ENCODE peak calls at places on chromosomes 2 and 18, in four cellular contexts. L is HEK293T, B is K562, N is HepG2. I is an unnamed sample.

GRCh38 chr2:151560289-151560688 is 150.6 kb downstream of the RIF1 start:
- DNase-seq in L (no peak), B (no peak), N (no peak), I (no peak)

GRCh38 chr18:23032030-23032582 is 99.0 kb downstream of the RBBP8 start:
- DNase-seq in L (no peak), B (no peak), N (no peak), I (no peak)

GRCh38 chr18:55502346-55502710 is 85.7 kb downstream of the TCF4 start:
- DNase-seq in L (no peak), B (no peak), N (no peak), I (no peak)

GRCh38 chr18:13890962-13891361 is 24.4 kb downstream of the MC2R start:
- DNase-seq in L (no peak), B (no peak), N (no peak), I (no peak)

GRCh38 chr2:38129987-38130386 is 54.0 kb upstream of the CYP1B1 start:
- DNase-seq in L (no peak), B (no peak), N (no peak), I (no peak)

GRCh38 chr2:111145103-111145760 is 24.5 kb downstream of the BCL2L11 start:
- DNase-seq in L (no peak), B (no peak), N (no peak), I (no peak)

GRCh38 chr2:199409705-199410104 is 48.0 kb downstream of the SATB2 start:
- DNase-seq in L (no peak), B (no peak), N (no peak), I (no peak)

GRCh38 chr2:240557808-240558207 is at the start of gene ANKMY1:
- DNase-seq in L (no peak), B (no peak), N (no peak), I (peak)

GRCh38 chr18:33830210-33830609 is 252.2 kb downstream of the ASXL3 start:
- DNase-seq in L (no peak), B (no peak), N (no peak), I (no peak)

GRCh38 chr2:74206180-74206688 is 7.8 kb downstream of the MTHFD2 start:
- DNase-seq in L (no peak), B (peak), N (no peak), I (no peak)

GRCh38 chr18:24818451-24818850 is 358.0 kb downstream of the HRH4 start:
- DNase-seq in L (no peak), B (no peak), N (no peak), I (no peak)

GRCh38 chr2:215269397-215270117 is 42.3 kb upstream of the ATIC start:
- DNase-seq in L (peak), B (peak), N (peak), I (peak)

GRCh38 chr2:30336978-30337841 is 105.9 kb downstream of the LBH start:
- DNase-seq in L (no peak), B (no peak), N (no peak), I (no peak)

GRCh38 chr2:120224256-120224655 is 1.1 kb upstream of the TMEM185B start:
- DNase-seq in L (no peak), B (no peak), N (no peak), I (no peak)

GRCh38 chr2:112343827-112344585 is 68.6 kb downstream of the ZC3H6 start:
- DNase-seq in L (no peak), B (no peak), N (no peak), I (no peak)

GRCh38 chr18:74082476-74083070 is 65.1 kb downstream of the FBXO15 start:
- DNase-seq in L (peak), B (peak), N (peak), I (peak)

GRCh38 chr2:15507061-15507460 is 54.1 kb downstream of the NBAS start:
- DNase-seq in L (no peak), B (no peak), N (no peak), I (no peak)

GRCh38 chr2:207770602-207771404 is 1.1 kb upstream of the FZD5 start:
- DNase-seq in L (no peak), B (no peak), N (no peak), I (peak)

GRCh38 chr2:45180033-45180746 is 170.9 kb upstream of the SIX2 start:
- DNase-seq in L (no peak), B (no peak), N (no peak), I (no peak)

GRCh38 chr2:134335601-134336000 is 81.7 kb downstream of the MGAT5 start:
- DNase-seq in L (no peak), B (no peak), N (no peak), I (no peak)

GRCh38 chr18:45910405-45911023 is 56.6 kb downstream of the EPG5 start:
- DNase-seq in L (peak), B (peak), N (peak), I (peak)

GRCh38 chr18:48872234-48873145 is 78.3 kb downstream of the SMAD7 start:
- DNase-seq in L (no peak), B (no peak), N (no peak), I (no peak)

GRCh38 chr2:82182270-82182669 is 1877.7 kb upstream of the LRRTM1 start:
- DNase-seq in L (no peak), B (no peak), N (no peak), I (no peak)

GRCh38 chr18:54775686-54776085 is 52.6 kb upstream of the RAB27B start:
- DNase-seq in L (peak), B (peak), N (no peak), I (no peak)

GRCh38 chr18:36181898-36182506 is 5.3 kb upstream of the MOCOS start:
- DNase-seq in L (no peak), B (no peak), N (peak), I (no peak)

GRCh38 chr2:127464470-127465257 is 46.4 kb downstream of the PROC start:
- DNase-seq in L (no peak), B (no peak), N (no peak), I (no peak)

GRCh38 chr2:164621761-164622105 is 451 bp upstream of the GRB14 start:
- DNase-seq in L (peak), B (no peak), N (no peak), I (peak)

GRCh38 chr18:62030091-62030985 is 137.5 kb upstream of the RNF152 start:
- DNase-seq in L (no peak), B (no peak), N (no peak), I (no peak)

GRCh38 chr2:20471902-20472559 is 25.2 kb downstream of the RHOB start:
- DNase-seq in L (no peak), B (no peak), N (no peak), I (no peak)

DNA sequence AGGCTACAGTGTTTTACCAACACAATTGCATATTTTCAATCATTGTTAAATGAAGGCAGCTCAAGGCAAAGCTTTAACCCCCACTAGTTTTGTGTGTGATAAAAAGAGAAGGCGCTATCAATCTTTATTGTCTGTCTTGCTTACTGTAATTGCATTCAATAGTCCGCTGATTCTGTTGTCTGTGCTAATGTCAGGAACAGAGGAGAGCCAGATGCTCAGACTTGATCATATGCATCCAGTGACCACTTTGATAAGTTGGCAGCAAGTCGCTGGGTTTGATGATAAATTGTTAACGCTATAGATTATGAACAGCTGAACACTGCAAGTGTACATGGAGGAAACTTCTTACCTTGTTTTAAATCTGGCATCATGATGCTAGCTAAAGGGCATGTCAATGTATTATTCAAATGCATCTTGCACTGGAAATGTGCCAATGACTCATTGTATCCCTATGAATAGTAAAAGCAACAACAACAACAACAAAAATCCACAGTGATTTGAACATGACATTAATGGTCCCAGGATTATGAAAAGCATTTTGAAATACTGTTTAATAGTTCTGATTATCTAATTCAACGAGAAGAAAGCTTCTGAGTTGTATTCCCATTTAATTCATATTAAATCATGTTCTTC is 423.5 kb upstream of the FANCL start:
- DNase-seq in L (no peak), B (no peak), N (no peak), I (no peak)
- TF ChIP-seq ELF4 in L (no peak), B (no peak), N (no peak), I (no peak)

GRCh38 chr18:56891870-56892269 is 240.7 kb downstream of the WDR7 start:
- DNase-seq in L (no peak), B (no peak), N (no peak), I (no peak)

GRCh38 chr18:56888978-56889377 is 237.8 kb downstream of the WDR7 start:
- DNase-seq in L (no peak), B (no peak), N (no peak), I (no peak)

GRCh38 chr18:56891116-56891515 is 240.0 kb downstream of the WDR7 start:
- DNase-seq in L (no peak), B (no peak), N (no peak), I (no peak)

GRCh38 chr18:56890632-56891031 is 239.5 kb downstream of the WDR7 start:
- DNase-seq in L (no peak), B (no peak), N (peak), I (no peak)

DNA sequence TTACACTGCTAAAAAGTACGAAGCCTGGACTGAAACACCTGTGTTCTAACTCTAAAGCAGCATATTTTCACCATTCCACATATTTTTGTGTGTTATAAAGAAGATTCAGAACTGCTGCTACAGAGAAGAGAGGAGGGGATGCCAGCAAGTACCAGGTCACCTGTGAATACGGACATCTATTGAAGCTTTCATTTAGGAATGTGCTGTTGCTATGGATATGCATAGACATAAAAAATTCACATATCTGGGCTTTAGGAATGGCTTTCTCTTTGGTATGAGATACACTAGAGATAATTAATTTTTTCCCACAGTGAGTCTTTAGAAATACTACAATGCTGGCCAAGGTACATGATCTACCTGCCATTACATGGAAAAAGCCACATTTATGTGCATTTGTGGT is 238.5 kb downstream of the WDR7 start:
- DNase-seq in L (no peak), B (no peak), N (no peak), I (no peak)
- TF ChIP-seq SP1 in L (no peak), B (no peak), N (no peak), I (no peak)

GRCh38 chr2:238262496-238263122 is 22.8 kb upstream of the HES6 start:
- DNase-seq in L (no peak), B (no peak), N (no peak), I (no peak)
- TF ChIP-seq ELF4 in L (no peak), B (no peak), N (no peak), I (no peak)

GRCh38 chr2:48605482-48606175 is 12.0 kb upstream of the GTF2A1L start:
- DNase-seq in L (no peak), B (peak), N (no peak), I (no peak)

GRCh38 chr2:48600917-48601316 is 16.7 kb upstream of the GTF2A1L start:
- DNase-seq in L (no peak), B (no peak), N (no peak), I (no peak)

GRCh38 chr2:48601349-48601748 is 16.3 kb upstream of the GTF2A1L start:
- DNase-seq in L (peak), B (peak), N (peak), I (peak)

DNA sequence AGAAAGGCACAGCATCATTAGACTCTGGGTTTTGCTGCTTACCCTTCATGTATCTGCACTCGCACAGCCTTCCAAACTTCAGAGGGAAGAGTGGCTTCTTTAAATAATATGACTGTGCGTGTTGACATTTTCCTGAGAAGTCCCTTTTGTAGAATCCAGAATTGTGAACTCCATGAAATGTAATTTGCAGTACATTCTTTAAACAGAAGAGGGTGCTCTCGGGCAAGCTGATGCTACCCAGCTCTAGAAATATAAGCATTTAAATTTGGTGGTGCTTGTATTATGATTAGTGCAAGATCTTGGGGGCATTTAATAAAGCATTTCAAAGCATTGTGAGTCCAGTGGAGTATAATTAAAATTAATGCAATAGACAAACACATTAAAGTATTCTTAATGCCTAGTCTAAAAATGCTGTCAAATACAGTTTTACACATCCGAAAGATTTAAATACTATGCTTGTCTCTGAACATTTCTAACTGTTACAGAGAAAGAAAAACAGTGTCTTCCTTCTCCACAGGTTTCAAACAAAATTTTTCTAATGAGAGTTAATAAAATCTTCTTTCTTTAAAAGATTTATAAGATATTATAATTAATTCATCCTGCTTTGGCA is 17.3 kb upstream of the GTF2A1L start:
- DNase-seq in L (peak), B (peak), N (peak), I (no peak)
- TF ChIP-seq SP1 in L (no peak), B (no peak), N (no peak), I (no peak)

DNA sequence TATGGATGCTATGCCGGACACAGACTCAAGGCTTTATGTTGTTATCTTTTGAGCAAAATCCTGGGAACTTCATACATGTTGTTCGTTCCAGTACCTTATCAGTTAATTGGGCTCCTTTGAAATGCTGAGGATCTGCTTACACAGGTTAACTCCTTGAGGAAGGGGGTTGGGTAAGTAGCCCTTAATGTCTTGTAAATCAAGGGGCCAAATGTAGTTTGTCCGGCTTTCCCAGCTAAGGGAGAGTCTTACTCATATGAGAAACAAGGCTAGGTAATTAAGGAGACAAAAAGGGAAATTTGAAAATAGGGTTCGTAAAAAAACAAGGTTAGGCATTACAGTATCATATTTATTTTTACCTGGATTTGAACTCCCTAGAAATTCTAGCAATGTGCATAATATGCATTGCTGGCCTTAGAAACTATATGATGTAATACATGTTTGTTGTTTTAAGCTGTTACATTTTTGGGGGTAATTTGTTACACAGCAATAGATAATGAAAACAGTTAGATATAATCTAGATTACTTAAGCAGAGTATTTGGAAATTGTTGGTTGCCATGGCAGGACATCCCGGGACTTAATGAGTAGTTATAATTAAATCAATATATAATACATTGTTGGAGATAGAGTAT is 30.9 kb upstream of the RNF149 start:
- DNase-seq in L (no peak), B (no peak), N (no peak), I (no peak)
- TF ChIP-seq ELF4 in L (no peak), B (no peak), N (no peak), I (no peak)

GRCh38 chr18:63216497-63216896 is 103.1 kb downstream of the BCL2 start:
- DNase-seq in L (no peak), B (no peak), N (no peak), I (no peak)

GRCh38 chr18:63213936-63214671 is 105.5 kb downstream of the BCL2 start:
- DNase-seq in L (no peak), B (no peak), N (no peak), I (no peak)

GRCh38 chr18:63216911-63217311 is 102.7 kb downstream of the BCL2 start:
- DNase-seq in L (no peak), B (no peak), N (no peak), I (no peak)

GRCh38 chr18:63210531-63210930 is 109.0 kb downstream of the BCL2 start:
- DNase-seq in L (no peak), B (no peak), N (no peak), I (no peak)

DNA sequence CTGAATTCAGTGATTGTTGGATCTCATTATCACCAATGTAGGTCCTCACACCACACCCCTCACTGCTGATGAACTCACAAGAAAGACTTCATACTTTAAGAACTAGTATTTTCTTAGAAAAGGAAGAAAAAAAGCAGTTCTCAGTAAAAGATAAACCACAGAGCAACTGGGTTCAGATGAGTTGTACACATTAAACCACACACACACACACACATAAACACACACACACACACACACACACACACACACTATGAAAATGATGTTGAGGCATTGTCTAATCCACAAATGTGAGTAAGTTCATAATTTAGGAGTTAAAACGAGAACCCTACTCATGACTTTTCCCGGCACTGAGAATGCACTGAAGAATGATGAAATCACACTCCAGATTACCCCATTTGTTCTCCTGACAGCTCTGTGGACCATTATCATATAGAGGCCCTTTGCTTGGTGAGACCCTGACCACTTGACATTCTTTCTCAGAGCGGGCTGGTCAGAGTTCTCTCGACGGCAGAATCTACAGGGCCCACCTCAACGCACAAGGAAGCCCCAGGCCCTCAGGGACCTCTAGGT is 106.2 kb downstream of the BCL2 start:
- DNase-seq in L (no peak), B (no peak), N (no peak), I (no peak)
- TF ChIP-seq SP1 in L (no peak), B (no peak), N (no peak), I (no peak)

GRCh38 chr2:100427627-100428258 is 10.3 kb upstream of the CHST10 start:
- DNase-seq in L (peak), B (peak), N (peak), I (peak)
- TF ChIP-seq ELF4 in L (no peak), B (no peak), N (no peak), I (no peak)

GRCh38 chr2:187429989-187430388 is 18.1 kb downstream of the CALCRL start:
- DNase-seq in L (no peak), B (no peak), N (no peak), I (no peak)

GRCh38 chr2:187422277-187422676 is 25.8 kb downstream of the CALCRL start:
- DNase-seq in L (no peak), B (no peak), N (no peak), I (no peak)

GRCh38 chr2:187424156-187424555 is 23.9 kb downstream of the CALCRL start:
- DNase-seq in L (no peak), B (no peak), N (no peak), I (no peak)
- TF ChIP-seq SP1 in L (no peak), B (no peak), N (no peak), I (no peak)